ENCODE peak calls at places on chromosomes 6 and 20, in nine cellular contexts. One of them, this sample, is unnamed.
A peak's percentile ranks its signal among the peaks of the same experiment; 100 is the strongest.

GRCh38 chr6:159042003-159042823 is 2.6 kb downstream of the TAGAP start:
- DNase-seq in Calu3: peak; percentile 80
- DNase-seq in MCF 10A: peak; percentile 85
- DNase-seq in RCC 7860: peak; percentile 43
- DNase-seq in stimulated activated CD4-positive, alpha-beta T cell treated with anti-CD3 and anti-CD28 coated beads, Interleukin-1b, Interleukin-23, amount 100 ng/mL, for 24 hours: no peak
- DNase-seq in DMS153: peak; percentile 78
- DNase-seq in ELF-1: peak; percentile 92
- DNase-seq in activated naive CD8-positive, alpha-beta T cell treated with anti-CD3 and anti-CD28 coated beads, Interleukin-2, amount 50 U/mL, for 16 hours: peak; percentile 42
- DNase-seq in aorta: no peak
- DNase-seq in this sample: peak; percentile 18

GRCh38 chr20:35643045-35643444 is 21.7 kb downstream of the CPNE1 start:
- DNase-seq in Calu3: no peak
- DNase-seq in MCF 10A: no peak
- DNase-seq in RCC 7860: no peak
- DNase-seq in stimulated activated CD4-positive, alpha-beta T cell treated with anti-CD3 and anti-CD28 coated beads, Interleukin-1b, Interleukin-23, amount 100 ng/mL, for 24 hours: no peak
- DNase-seq in DMS153: no peak
- DNase-seq in ELF-1: no peak
- DNase-seq in activated naive CD8-positive, alpha-beta T cell treated with anti-CD3 and anti-CD28 coated beads, Interleukin-2, amount 50 U/mL, for 16 hours: no peak
- DNase-seq in aorta: no peak
- DNase-seq in this sample: no peak

GRCh38 chr20:31908016-31908415 is 37.6 kb downstream of the TTLL9 start:
- DNase-seq in Calu3: no peak
- DNase-seq in MCF 10A: no peak
- DNase-seq in RCC 7860: no peak
- DNase-seq in stimulated activated CD4-positive, alpha-beta T cell treated with anti-CD3 and anti-CD28 coated beads, Interleukin-1b, Interleukin-23, amount 100 ng/mL, for 24 hours: no peak
- DNase-seq in DMS153: no peak
- DNase-seq in ELF-1: no peak
- DNase-seq in activated naive CD8-positive, alpha-beta T cell treated with anti-CD3 and anti-CD28 coated beads, Interleukin-2, amount 50 U/mL, for 16 hours: no peak
- DNase-seq in aorta: no peak
- DNase-seq in this sample: no peak

GRCh38 chr6:150420926-150421325 is 52.1 kb downstream of the IYD start:
- DNase-seq in Calu3: no peak
- DNase-seq in MCF 10A: no peak
- DNase-seq in RCC 7860: no peak
- DNase-seq in stimulated activated CD4-positive, alpha-beta T cell treated with anti-CD3 and anti-CD28 coated beads, Interleukin-1b, Interleukin-23, amount 100 ng/mL, for 24 hours: no peak
- DNase-seq in DMS153: no peak
- DNase-seq in ELF-1: no peak
- DNase-seq in activated naive CD8-positive, alpha-beta T cell treated with anti-CD3 and anti-CD28 coated beads, Interleukin-2, amount 50 U/mL, for 16 hours: no peak
- DNase-seq in aorta: no peak
- DNase-seq in this sample: no peak

GRCh38 chr6:106534564-106534982 is 94.7 kb downstream of the RTN4IP1 start:
- DNase-seq in Calu3: no peak
- DNase-seq in MCF 10A: no peak
- DNase-seq in RCC 7860: no peak
- DNase-seq in stimulated activated CD4-positive, alpha-beta T cell treated with anti-CD3 and anti-CD28 coated beads, Interleukin-1b, Interleukin-23, amount 100 ng/mL, for 24 hours: no peak
- DNase-seq in DMS153: no peak
- DNase-seq in ELF-1: no peak
- DNase-seq in activated naive CD8-positive, alpha-beta T cell treated with anti-CD3 and anti-CD28 coated beads, Interleukin-2, amount 50 U/mL, for 16 hours: peak; percentile 37
- DNase-seq in aorta: no peak
- DNase-seq in this sample: no peak

GRCh38 chr6:83536034-83536646 is 23.8 kb downstream of the PRSS35 start:
- DNase-seq in Calu3: peak; percentile 55
- DNase-seq in MCF 10A: peak; percentile 54
- DNase-seq in RCC 7860: peak; percentile 13
- DNase-seq in stimulated activated CD4-positive, alpha-beta T cell treated with anti-CD3 and anti-CD28 coated beads, Interleukin-1b, Interleukin-23, amount 100 ng/mL, for 24 hours: no peak
- DNase-seq in DMS153: no peak
- DNase-seq in ELF-1: peak; percentile 77
- DNase-seq in activated naive CD8-positive, alpha-beta T cell treated with anti-CD3 and anti-CD28 coated beads, Interleukin-2, amount 50 U/mL, for 16 hours: no peak
- DNase-seq in aorta: peak; percentile 54
- DNase-seq in this sample: no peak

GRCh38 chr6:160692369-160692959 is 9.6 kb upstream of the PLG start:
- DNase-seq in Calu3: no peak
- DNase-seq in MCF 10A: peak; percentile 11
- DNase-seq in RCC 7860: no peak
- DNase-seq in stimulated activated CD4-positive, alpha-beta T cell treated with anti-CD3 and anti-CD28 coated beads, Interleukin-1b, Interleukin-23, amount 100 ng/mL, for 24 hours: no peak
- DNase-seq in DMS153: no peak
- DNase-seq in ELF-1: no peak
- DNase-seq in activated naive CD8-positive, alpha-beta T cell treated with anti-CD3 and anti-CD28 coated beads, Interleukin-2, amount 50 U/mL, for 16 hours: no peak
- DNase-seq in aorta: no peak
- DNase-seq in this sample: no peak

GRCh38 chr6:17392978-17393334 is 439 bp upstream of the CAP2 start:
- DNase-seq in Calu3: no peak
- DNase-seq in MCF 10A: no peak
- DNase-seq in RCC 7860: no peak
- DNase-seq in stimulated activated CD4-positive, alpha-beta T cell treated with anti-CD3 and anti-CD28 coated beads, Interleukin-1b, Interleukin-23, amount 100 ng/mL, for 24 hours: no peak
- DNase-seq in DMS153: no peak
- DNase-seq in ELF-1: no peak
- DNase-seq in activated naive CD8-positive, alpha-beta T cell treated with anti-CD3 and anti-CD28 coated beads, Interleukin-2, amount 50 U/mL, for 16 hours: no peak
- DNase-seq in aorta: no peak
- DNase-seq in this sample: no peak

GRCh38 chr6:143901885-143902708 is 37.8 kb downstream of the ZC2HC1B start:
- DNase-seq in Calu3: no peak
- DNase-seq in MCF 10A: no peak
- DNase-seq in RCC 7860: no peak
- DNase-seq in stimulated activated CD4-positive, alpha-beta T cell treated with anti-CD3 and anti-CD28 coated beads, Interleukin-1b, Interleukin-23, amount 100 ng/mL, for 24 hours: no peak
- DNase-seq in DMS153: no peak
- DNase-seq in ELF-1: no peak
- DNase-seq in activated naive CD8-positive, alpha-beta T cell treated with anti-CD3 and anti-CD28 coated beads, Interleukin-2, amount 50 U/mL, for 16 hours: no peak
- DNase-seq in aorta: peak; percentile 52
- DNase-seq in this sample: no peak

GRCh38 chr20:31543966-31544598 is 29.8 kb downstream of the HM13 start:
- DNase-seq in Calu3: peak; percentile 40
- DNase-seq in MCF 10A: peak; percentile 19
- DNase-seq in RCC 7860: peak; percentile 90
- DNase-seq in stimulated activated CD4-positive, alpha-beta T cell treated with anti-CD3 and anti-CD28 coated beads, Interleukin-1b, Interleukin-23, amount 100 ng/mL, for 24 hours: no peak
- DNase-seq in DMS153: no peak
- DNase-seq in ELF-1: peak; percentile 65
- DNase-seq in activated naive CD8-positive, alpha-beta T cell treated with anti-CD3 and anti-CD28 coated beads, Interleukin-2, amount 50 U/mL, for 16 hours: no peak
- DNase-seq in aorta: no peak
- DNase-seq in this sample: no peak

GRCh38 chr6:167567142-167568033 is 242.5 kb downstream of the TTLL2 start:
- DNase-seq in Calu3: peak; percentile 71
- DNase-seq in MCF 10A: no peak
- DNase-seq in RCC 7860: no peak
- DNase-seq in stimulated activated CD4-positive, alpha-beta T cell treated with anti-CD3 and anti-CD28 coated beads, Interleukin-1b, Interleukin-23, amount 100 ng/mL, for 24 hours: no peak
- DNase-seq in DMS153: no peak
- DNase-seq in ELF-1: no peak
- DNase-seq in activated naive CD8-positive, alpha-beta T cell treated with anti-CD3 and anti-CD28 coated beads, Interleukin-2, amount 50 U/mL, for 16 hours: no peak
- DNase-seq in aorta: no peak
- DNase-seq in this sample: no peak

GRCh38 chr20:63957690-63958441 is 1.6 kb upstream of the UCKL1 start:
- DNase-seq in Calu3: no peak
- DNase-seq in MCF 10A: peak; percentile 65
- DNase-seq in RCC 7860: no peak
- DNase-seq in stimulated activated CD4-positive, alpha-beta T cell treated with anti-CD3 and anti-CD28 coated beads, Interleukin-1b, Interleukin-23, amount 100 ng/mL, for 24 hours: no peak
- DNase-seq in DMS153: peak; percentile 82
- DNase-seq in ELF-1: peak; percentile 83
- DNase-seq in activated naive CD8-positive, alpha-beta T cell treated with anti-CD3 and anti-CD28 coated beads, Interleukin-2, amount 50 U/mL, for 16 hours: no peak
- DNase-seq in aorta: no peak
- DNase-seq in this sample: no peak

GRCh38 chr6:139249387-139249786 is 42.4 kb downstream of the TXLNB start:
- DNase-seq in Calu3: no peak
- DNase-seq in MCF 10A: no peak
- DNase-seq in RCC 7860: no peak
- DNase-seq in stimulated activated CD4-positive, alpha-beta T cell treated with anti-CD3 and anti-CD28 coated beads, Interleukin-1b, Interleukin-23, amount 100 ng/mL, for 24 hours: no peak
- DNase-seq in DMS153: no peak
- DNase-seq in ELF-1: no peak
- DNase-seq in activated naive CD8-positive, alpha-beta T cell treated with anti-CD3 and anti-CD28 coated beads, Interleukin-2, amount 50 U/mL, for 16 hours: no peak
- DNase-seq in aorta: no peak
- DNase-seq in this sample: no peak

GRCh38 chr6:34059136-34059731 is 86.7 kb downstream of the GRM4 start:
- DNase-seq in Calu3: no peak
- DNase-seq in MCF 10A: no peak
- DNase-seq in RCC 7860: no peak
- DNase-seq in stimulated activated CD4-positive, alpha-beta T cell treated with anti-CD3 and anti-CD28 coated beads, Interleukin-1b, Interleukin-23, amount 100 ng/mL, for 24 hours: no peak
- DNase-seq in DMS153: no peak
- DNase-seq in ELF-1: no peak
- DNase-seq in activated naive CD8-positive, alpha-beta T cell treated with anti-CD3 and anti-CD28 coated beads, Interleukin-2, amount 50 U/mL, for 16 hours: no peak
- DNase-seq in aorta: no peak
- DNase-seq in this sample: no peak

GRCh38 chr6:75205776-75206334 is at the start of gene COL12A1:
- DNase-seq in Calu3: peak; percentile 75
- DNase-seq in MCF 10A: peak; percentile 99
- DNase-seq in RCC 7860: peak; percentile 72
- DNase-seq in stimulated activated CD4-positive, alpha-beta T cell treated with anti-CD3 and anti-CD28 coated beads, Interleukin-1b, Interleukin-23, amount 100 ng/mL, for 24 hours: no peak
- DNase-seq in DMS153: peak; percentile 41
- DNase-seq in ELF-1: peak; percentile 83
- DNase-seq in activated naive CD8-positive, alpha-beta T cell treated with anti-CD3 and anti-CD28 coated beads, Interleukin-2, amount 50 U/mL, for 16 hours: no peak
- DNase-seq in aorta: peak; percentile 96
- DNase-seq in this sample: peak; percentile 86